ENCODE peak calls at places on chromosomes 1 and 21, in seven cellular contexts. Z is Panc1, D is lung, R is lower lobe of right lung, L is thoracic aorta, O is lower leg skin, T is fibroblast of the aortic adventitia. H is an unnamed sample.

GRCh38 chr1:56535949-56536348 is 43.4 kb downstream of the PLPP3 start:
- DNase-seq in D (no peak), Z (no peak), O (no peak), T (no peak), L (no peak), R (no peak), H (no peak)

GRCh38 chr1:186609183-186609582 is 71.0 kb downstream of the PTGS2 start:
- DNase-seq in D (no peak), T (no peak), Z (no peak), O (no peak), L (no peak), R (no peak), H (no peak)

GRCh38 chr1:19163261-19163660 is 46.8 kb downstream of the UBR4 start:
- DNase-seq in L (no peak), T (peak), R (no peak), D (no peak), O (no peak), Z (no peak), H (peak)

GRCh38 chr1:107230121-107230520 is 89.3 kb downstream of the NTNG1 start:
- DNase-seq in T (no peak), D (no peak), L (no peak), Z (no peak), O (no peak), R (no peak), H (no peak)

GRCh38 chr1:182671779-182672486 is 12.5 kb downstream of the RGS8 start:
- DNase-seq in L (no peak), T (no peak), Z (no peak), O (no peak), R (no peak), D (no peak), H (no peak)

GRCh38 chr1:235709018-235709417 is 59.4 kb upstream of the GNG4 start:
- DNase-seq in D (no peak), Z (no peak), L (no peak), O (no peak), T (no peak), R (no peak), H (no peak)

GRCh38 chr1:29227511-29227910 is 3.2 kb downstream of the MECR start:
- DNase-seq in O (no peak), Z (no peak), R (no peak), L (no peak), D (no peak), T (no peak), H (no peak)

GRCh38 chr1:8943516-8943896 is 2.2 kb upstream of the CA6 start:
- DNase-seq in L (no peak), D (no peak), T (no peak), Z (no peak), R (no peak), O (no peak), H (no peak)

GRCh38 chr1:60637651-60638050 is 444.7 kb upstream of the NFIA start:
- DNase-seq in R (no peak), T (no peak), L (no peak), O (no peak), D (no peak), Z (no peak), H (no peak)

GRCh38 chr1:77342745-77343144 is 60.9 kb downstream of the AK5 start:
- DNase-seq in L (no peak), T (no peak), D (no peak), Z (peak), O (no peak), R (no peak), H (no peak)

GRCh38 chr1:60162941-60163340 is 89.4 kb upstream of the C1orf87 start:
- DNase-seq in Z (no peak), D (no peak), R (no peak), T (no peak), O (no peak), L (no peak), H (no peak)

GRCh38 chr1:156812293-156812990 is 4.2 kb downstream of the SH2D2A start:
- DNase-seq in D (no peak), O (no peak), Z (no peak), T (no peak), R (no peak), L (no peak), H (no peak)

GRCh38 chr1:239247299-239247698 is 139.1 kb upstream of the CHRM3 start:
- DNase-seq in O (no peak), L (no peak), T (no peak), R (no peak), D (no peak), Z (no peak), H (no peak)

GRCh38 chr1:117904485-117904884 is 24.9 kb downstream of the GDAP2 start:
- DNase-seq in D (no peak), Z (no peak), L (no peak), T (no peak), O (no peak), R (no peak), H (no peak)

GRCh38 chr1:12549460-12550349 is 68.3 kb downstream of the DHRS3 start:
- DNase-seq in T (peak), O (peak), Z (peak), L (no peak), D (no peak), R (peak), H (peak)

GRCh38 chr1:3012511-3013291 is 8.6 kb upstream of the ACTRT2 start:
- DNase-seq in O (no peak), R (peak), L (no peak), T (peak), D (peak), Z (no peak), H (no peak)

GRCh38 chr1:29518183-29518835 is 282.0 kb downstream of the PTPRU start:
- DNase-seq in R (no peak), L (no peak), Z (no peak), T (no peak), O (no peak), D (no peak), H (no peak)

GRCh38 chr1:147600119-147601111 is 59.1 kb downstream of the BCL9 start:
- DNase-seq in D (no peak), R (no peak), Z (no peak), L (peak), O (no peak), T (peak), H (peak)

GRCh38 chr1:17239420-17239819 is 9.5 kb upstream of the PADI3 start:
- DNase-seq in O (no peak), D (no peak), T (peak), L (no peak), R (no peak), Z (peak), H (peak)

GRCh38 chr1:65165269-65166002 is 17.4 kb downstream of the AK4 start:
- DNase-seq in L (no peak), T (no peak), Z (no peak), O (no peak), D (no peak), R (peak), H (no peak)

GRCh38 chr1:7648761-7649384 is 122.2 kb upstream of the VAMP3 start:
- DNase-seq in L (no peak), D (peak), Z (no peak), O (peak), R (peak), T (no peak), H (peak)

GRCh38 chr1:162689745-162690671 is 57.7 kb downstream of the DDR2 start:
- DNase-seq in T (peak), R (no peak), O (no peak), L (no peak), Z (no peak), D (no peak), H (peak)

GRCh38 chr1:226424228-226425003 is 16.5 kb upstream of the PARP1 start:
- DNase-seq in O (no peak), L (no peak), D (no peak), Z (no peak), T (peak), R (no peak), H (peak)

GRCh38 chr1:81760487-81761097 is 40.1 kb upstream of the ADGRL2 start:
- DNase-seq in T (peak), D (no peak), Z (no peak), L (no peak), O (no peak), R (no peak), H (peak)

GRCh38 chr1:235826102-235826854 is 40.4 kb downstream of the LYST start:
- DNase-seq in T (no peak), Z (no peak), R (no peak), O (no peak), L (no peak), D (no peak), H (no peak)

GRCh38 chr1:20728371-20729154 is 3.9 kb downstream of the SH2D5 start:
- DNase-seq in L (no peak), D (no peak), Z (no peak), T (no peak), R (no peak), O (no peak), H (no peak)

GRCh38 chr1:228341814-228342626 is 64.6 kb downstream of the TRIM11 start:
- DNase-seq in T (no peak), D (no peak), O (no peak), R (peak), L (no peak), Z (no peak), H (no peak)

GRCh38 chr1:229434641-229435051 is 752 bp upstream of the ACTA1 start:
- DNase-seq in D (no peak), R (no peak), T (no peak), Z (no peak), L (no peak), O (no peak), H (no peak)
- H3K4me3 ChIP-seq in D (no peak), R (no peak), T (no peak), Z (no peak), L (peak), O (no peak), H (no peak)

GRCh38 chr21:41820384-41821080 is 53.7 kb upstream of the RIPK4 start:
- DNase-seq in D (no peak), R (no peak), O (no peak), T (no peak), Z (no peak), L (no peak), H (no peak)
- TF ChIP-seq CTCF in D (no peak), R (no peak), O (no peak), T (no peak), Z (no peak), L (no peak), H (no peak)

GRCh38 chr1:220040028-220040596 is 6.2 kb downstream of the EPRS1 start:
- DNase-seq in R (no peak), D (no peak), Z (no peak), L (no peak), T (no peak), O (no peak), H (no peak)

GRCh38 chr1:220044683-220045355 is 1.5 kb downstream of the EPRS1 start:
- DNase-seq in R (no peak), Z (no peak), L (no peak), T (peak), D (no peak), O (no peak), H (peak)

GRCh38 chr1:220045356-220046051 is 801 bp downstream of the EPRS1 start:
- DNase-seq in Z (peak), R (no peak), D (no peak), L (no peak), T (peak), O (no peak), H (peak)

GRCh38 chr1:220046052-220046930 is at the start of gene EPRS1:
- DNase-seq in T (peak), D (peak), R (peak), Z (peak), L (peak), O (peak), H (peak)

GRCh38 chr1:220043646-220044045 is 2.7 kb downstream of the EPRS1 start:
- DNase-seq in R (no peak), T (no peak), L (no peak), D (no peak), O (no peak), Z (no peak), H (no peak)
- H3K4me3 ChIP-seq in R (no peak), T (no peak), L (no peak), D (no peak), O (no peak), Z (no peak), H (no peak)

DNA sequence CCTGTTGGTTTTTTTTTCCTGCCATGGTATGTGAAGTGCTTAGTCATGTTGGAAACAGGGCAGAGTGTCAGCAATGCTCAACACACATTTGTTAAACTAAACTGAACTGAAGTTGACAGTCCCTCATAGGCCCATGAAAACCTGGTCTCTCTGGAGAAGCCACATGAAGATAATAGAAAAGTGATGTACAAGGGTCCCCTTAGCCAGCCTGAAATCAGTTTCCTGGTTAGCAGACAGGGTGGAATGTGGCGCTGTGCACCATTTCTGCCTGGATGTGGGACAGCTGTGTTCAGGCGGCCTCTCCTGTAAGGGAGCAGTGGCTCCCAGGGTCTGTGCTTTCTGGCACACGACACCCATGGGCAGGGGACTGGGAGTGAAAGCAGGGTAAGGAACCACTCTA is 9.9 kb upstream of the CHI3L1 start:
- DNase-seq in Z (no peak), O (no peak), T (peak), R (no peak), D (no peak), L (no peak), H (peak)
- TF ChIP-seq CTCF in Z (no peak), O (no peak), T (peak), R (no peak), D (no peak), L (no peak), H (peak)

DNA sequence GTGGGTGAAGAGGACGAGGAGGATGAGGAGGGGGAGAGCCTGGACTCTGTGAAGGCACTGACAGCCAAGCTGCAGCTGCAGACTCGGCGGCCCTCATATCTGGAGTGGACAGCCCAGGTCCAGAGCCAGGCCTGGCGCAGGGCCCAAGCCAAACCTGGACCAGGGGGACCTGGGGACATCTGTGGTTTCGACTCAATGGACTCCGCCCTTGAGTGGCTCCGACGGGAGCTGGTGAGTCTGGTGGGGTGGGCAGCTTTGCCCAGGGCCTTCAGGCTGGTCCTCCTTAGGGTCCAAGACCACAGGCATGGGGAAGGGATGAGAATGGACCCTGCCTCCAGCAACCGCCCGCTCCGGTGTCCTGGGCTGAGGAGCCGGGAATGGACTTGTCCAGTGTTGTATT is 430 bp downstream of the FAM167B start:
- DNase-seq in Z (no peak), D (no peak), O (no peak), L (no peak), T (no peak), R (no peak), H (no peak)
- H3K4me3 ChIP-seq in Z (no peak), D (peak), O (no peak), L (no peak), T (no peak), R (peak), H (no peak)

DNA sequence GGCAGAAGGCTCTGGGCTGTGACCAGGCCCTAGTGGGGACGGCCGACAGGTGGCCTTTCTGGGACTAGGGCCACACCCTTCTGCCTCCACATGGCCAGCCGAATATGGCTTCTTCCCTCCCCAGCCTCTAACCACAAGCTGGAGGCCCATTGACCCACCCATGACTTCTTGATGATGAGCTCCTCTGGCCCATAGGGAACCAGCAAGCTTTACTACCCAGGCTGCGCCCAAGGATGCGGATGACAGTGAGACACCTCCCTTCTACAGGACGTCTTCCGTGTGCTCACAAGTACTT is 41.0 kb downstream of the LDLRAD2 start:
- DNase-seq in Z (no peak), O (no peak), D (no peak), R (no peak), T (no peak), L (no peak), H (no peak)
- TF ChIP-seq CTCF in Z (no peak), O (no peak), D (no peak), R (no peak), T (no peak), L (no peak), H (no peak)

DNA sequence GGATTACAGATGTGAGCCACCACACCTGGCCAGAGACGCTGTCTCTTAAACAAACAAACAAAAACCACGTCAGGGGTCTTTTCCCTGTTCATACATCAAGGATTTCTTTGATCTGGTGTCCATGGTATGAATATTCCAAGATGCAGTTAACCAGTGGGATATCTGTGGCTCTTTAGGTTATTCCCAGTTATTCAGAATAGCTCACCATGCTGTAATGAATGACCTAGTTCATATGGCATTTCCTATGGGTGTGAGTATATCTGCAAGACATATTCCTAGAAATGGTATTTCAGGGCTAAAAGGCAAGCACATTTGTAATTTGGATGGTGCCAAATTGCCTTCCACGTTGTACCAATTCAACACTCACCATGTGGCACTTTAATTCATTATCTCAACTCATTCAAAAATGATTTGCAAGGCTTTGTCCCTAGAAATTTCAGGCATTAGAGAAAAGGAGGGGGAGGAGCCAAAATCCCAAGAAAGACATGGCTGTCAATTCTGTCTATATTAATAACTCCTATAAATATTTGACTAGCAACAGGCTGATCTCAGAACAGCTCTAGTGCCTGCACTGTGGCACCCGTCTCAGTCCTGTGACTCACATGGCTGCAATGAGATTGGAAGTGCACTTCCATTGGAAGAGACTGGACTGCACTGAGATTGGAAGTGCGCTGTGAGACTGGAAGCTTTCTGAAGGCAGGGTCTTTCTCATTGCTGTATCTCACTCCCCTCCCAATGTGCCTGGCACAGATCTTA is 6.0 kb upstream of the STMN1 start:
- DNase-seq in T (peak), O (no peak), D (no peak), Z (no peak), L (no peak), R (no peak), H (peak)
- H3K4me3 ChIP-seq in T (no peak), O (no peak), D (no peak), Z (no peak), L (no peak), R (no peak), H (no peak)

GRCh38 chr21:38170705-38171682 is 85.8 kb upstream of the KCNJ15 start:
- DNase-seq in D (no peak), Z (no peak), L (no peak), T (peak), O (no peak), R (no peak), H (no peak)
- TF ChIP-seq CTCF in D (no peak), Z (no peak), L (no peak), T (peak), O (no peak), R (no peak), H (peak)